ENCODE peak calls at places on chromosomes 13 and 19, in nine cellular contexts. R is uterus; K is cardiac muscle cell; Z is AG04449; Q is AG09309; L is epithelial cell of esophagus; I is PC-3; G is B cell; S is activated CD8-positive, alpha-beta T cell treated with anti-CD3 and anti-CD28 coated beads for 36 hours. J is an unnamed sample.

GRCh38 chr19:55255618-55256423 is 3.0 kb downstream of the PPP6R1 start:
- DNase-seq in R (no peak), K (no peak), Z (no peak), Q (no peak), L (peak), I (peak), G (peak), S (peak), J (peak)

GRCh38 chr13:63081400-63082014 is 1665.9 kb upstream of the PCDH20 start:
- DNase-seq in R (no peak), K (no peak), Z (no peak), Q (no peak), L (no peak), I (no peak), G (no peak), S (no peak), J (no peak)

GRCh38 chr19:53624776-53625540 is 6.8 kb upstream of the DPRX start:
- DNase-seq in R (no peak), K (no peak), Z (no peak), Q (no peak), L (no peak), I (no peak), G (no peak), S (peak), J (no peak)

GRCh38 chr19:31354919-31355318 is 5.7 kb upstream of the TSHZ3 start:
- DNase-seq in R (no peak), K (no peak), Z (no peak), Q (no peak), L (no peak), I (no peak), G (no peak), S (no peak), J (no peak)

GRCh38 chr19:39927524-39928356 is 6.7 kb downstream of the FCGBP start:
- DNase-seq in R (no peak), K (no peak), Z (no peak), Q (no peak), L (no peak), I (no peak), G (no peak), S (no peak), J (no peak)

GRCh38 chr13:96544965-96545364 is 449.3 kb downstream of the OXGR1 start:
- DNase-seq in R (no peak), K (no peak), Z (no peak), Q (no peak), L (no peak), I (peak), G (no peak), S (no peak), J (no peak)

GRCh38 chr19:1524206-1524971 is 512 bp downstream of the PLK5 start:
- DNase-seq in R (no peak), K (no peak), Z (no peak), Q (no peak), L (no peak), I (no peak), G (no peak), S (no peak), J (no peak)

GRCh38 chr13:50575138-50575537 is 268.4 kb downstream of the DLEU7 start:
- DNase-seq in R (no peak), K (no peak), Z (no peak), Q (no peak), L (no peak), I (no peak), G (no peak), S (no peak), J (no peak)

GRCh38 chr19:53328967-53329366 is 4.6 kb upstream of the ZNF845 start:
- DNase-seq in R (peak), K (no peak), Z (no peak), Q (no peak), L (peak), I (no peak), G (peak), S (peak), J (no peak)

GRCh38 chr13:40565282-40566148 is 100.9 kb downstream of the FOXO1 start:
- DNase-seq in R (no peak), K (no peak), Z (no peak), Q (no peak), L (peak), I (no peak), G (no peak), S (no peak), J (no peak)

GRCh38 chr13:112885242-112885781 is 83.7 kb upstream of the MCF2L start:
- DNase-seq in R (no peak), K (no peak), Z (no peak), Q (no peak), L (no peak), I (no peak), G (no peak), S (no peak), J (no peak)

GRCh38 chr13:48110132-48110868 is 15.4 kb upstream of the MED4 start:
- DNase-seq in R (no peak), K (no peak), Z (no peak), Q (no peak), L (no peak), I (no peak), G (no peak), S (no peak), J (no peak)

GRCh38 chr13:35139591-35139990 is 197.5 kb downstream of the NBEA start:
- DNase-seq in R (no peak), K (no peak), Z (no peak), Q (no peak), L (no peak), I (peak), G (no peak), S (no peak), J (no peak)

DNA sequence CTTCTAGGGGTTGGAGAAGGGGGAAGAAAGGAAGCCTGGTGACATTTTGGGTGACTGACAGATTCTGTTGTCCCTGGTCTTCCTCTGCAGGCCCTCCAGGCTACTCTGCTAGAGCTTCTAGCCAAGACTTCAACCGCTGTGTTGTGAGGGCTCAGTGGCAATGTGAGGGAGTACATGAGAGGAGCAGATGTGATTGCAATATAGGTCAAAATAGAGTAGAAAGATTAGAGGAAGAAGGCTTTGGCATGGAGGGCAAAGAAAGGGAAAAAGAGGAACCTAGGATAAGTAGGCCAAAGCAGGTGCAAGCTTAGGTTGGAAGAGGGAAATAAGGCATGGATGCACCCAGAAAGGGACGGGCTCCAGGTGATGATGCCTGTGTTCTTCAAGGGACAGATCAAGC is 216.9 kb downstream of the RGCC start:
- DNase-seq in R (no peak), K (no peak), Z (no peak), Q (no peak), L (no peak), I (no peak), G (no peak), S (no peak), J (no peak)
- TF ChIP-seq CTCF in R (no peak), K (no peak), Z (no peak), Q (no peak), L (no peak), I (no peak), G (no peak), S (no peak), J (no peak)

DNA sequence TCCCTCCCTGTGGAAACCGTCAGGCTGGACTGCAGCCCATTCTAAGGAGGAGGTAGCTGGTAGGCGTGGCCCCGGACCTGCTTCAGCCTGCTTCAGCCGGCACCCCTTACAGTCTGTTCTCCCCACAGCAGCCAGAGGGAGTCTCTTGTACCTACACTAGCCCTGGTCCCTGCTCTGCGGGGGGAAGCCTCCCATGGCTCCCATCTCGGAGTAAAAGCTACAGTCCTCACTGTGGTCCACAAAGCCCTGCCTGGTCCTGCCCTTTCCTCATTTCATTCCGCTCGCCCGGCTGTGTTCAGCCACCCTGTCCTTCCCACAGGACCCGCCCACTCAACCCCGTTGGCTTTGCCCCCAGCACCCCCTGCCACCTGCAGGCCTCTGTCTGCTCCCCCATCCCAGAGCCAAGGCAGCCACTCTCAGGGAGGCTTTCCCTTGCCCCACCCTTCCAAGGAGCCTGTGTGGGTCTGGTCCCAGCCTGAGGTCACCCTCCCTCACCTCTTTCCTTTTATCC is 1.3 kb downstream of the PGLYRP1 start:
- DNase-seq in R (no peak), K (no peak), Z (no peak), Q (no peak), L (peak), I (no peak), G (no peak), S (no peak), J (no peak)
- TF ChIP-seq CTCF in R (no peak), K (no peak), Z (no peak), Q (no peak), L (peak), I (no peak), G (no peak), S (no peak), J (no peak)

GRCh38 chr19:6717036-6717435 is 3.4 kb downstream of the C3 start:
- DNase-seq in R (no peak), K (no peak), Z (no peak), Q (no peak), L (no peak), I (no peak), G (no peak), S (no peak), J (no peak)
- TF ChIP-seq CTCF in R (no peak), K (peak), Z (no peak), Q (no peak), L (no peak), I (peak), G (no peak), S (no peak), J (peak)

DNA sequence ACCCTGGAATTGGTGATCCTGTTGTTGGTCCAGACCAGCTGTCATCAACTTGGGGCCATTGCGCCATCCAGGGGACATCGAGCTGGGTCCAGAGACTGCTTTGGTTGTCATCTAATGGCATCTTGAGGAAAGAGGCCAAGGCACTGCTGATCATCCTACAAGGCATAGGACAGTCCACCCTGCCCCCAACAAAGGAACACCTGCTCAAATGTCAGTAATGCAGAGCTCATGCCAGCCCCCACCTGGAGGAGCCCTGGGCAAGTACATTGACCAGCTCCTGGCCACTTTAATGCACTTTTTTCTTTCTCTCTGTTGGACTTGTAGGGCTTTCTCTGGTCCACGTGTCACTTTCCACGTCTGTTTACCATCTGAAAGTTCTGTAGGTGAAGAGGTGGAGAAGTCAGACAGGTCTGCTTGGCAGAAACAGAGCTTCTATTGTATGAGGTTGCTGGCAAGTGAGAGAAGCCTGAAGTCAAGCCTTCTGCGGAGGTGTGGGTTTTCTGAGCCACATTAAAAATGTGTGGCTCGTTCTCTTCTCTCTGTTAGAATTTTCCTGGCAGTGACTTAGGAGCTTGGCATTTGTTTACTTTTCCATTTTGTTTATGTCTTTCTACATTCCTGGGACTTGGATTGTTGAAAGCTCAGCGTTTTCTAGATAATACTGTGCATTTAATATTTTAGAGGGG is 124.0 kb upstream of the RNF113B start:
- DNase-seq in R (no peak), K (no peak), Z (no peak), Q (no peak), L (peak), I (peak), G (no peak), S (no peak), J (no peak)
- TF ChIP-seq CTCF in R (no peak), K (no peak), Z (no peak), Q (no peak), L (no peak), I (no peak), G (no peak), S (no peak), J (no peak)

J was measured in GM10248.